ENCODE peak calls at places on chromosomes 5 and 9, in five cellular contexts. O, Y, I, H and Q are unnamed samples.

GRCh38 chr5:176388003-176388340 is 426 bp downstream of the NOP16 start:
- DNase-seq in Y (no peak), H (no peak), I (no peak), O (no peak), Q (peak)

GRCh38 chr5:88976914-88977313 is 93.9 kb upstream of the MEF2C start:
- DNase-seq in H (no peak), Y (no peak), O (no peak), I (no peak), Q (no peak)

GRCh38 chr5:44881266-44881665 is 72.5 kb downstream of the MRPS30 start:
- DNase-seq in H (no peak), O (no peak), I (no peak), Y (no peak), Q (no peak)

GRCh38 chr9:123031963-123032362 is 1.5 kb upstream of the GPR21 start:
- DNase-seq in Y (no peak), H (no peak), O (no peak), I (no peak), Q (no peak)

GRCh38 chr5:43193952-43194321 is 1.9 kb downstream of the NIM1K start:
- DNase-seq in Y (no peak), H (no peak), I (no peak), O (no peak), Q (no peak)

GRCh38 chr5:150513375-150514309 is 5.7 kb downstream of the NDST1 start:
- DNase-seq in H (no peak), O (no peak), I (no peak), Y (no peak), Q (peak)

GRCh38 chr9:112174965-112175795 is at the start of gene SUSD1:
- DNase-seq in H (no peak), I (no peak), Y (peak), O (no peak), Q (peak)

GRCh38 chr5:122371511-122372151 is 59.6 kb downstream of the SNCAIP start:
- DNase-seq in O (no peak), I (no peak), H (no peak), Y (no peak), Q (no peak)

GRCh38 chr5:109485030-109485429 is 75.3 kb upstream of the PJA2 start:
- DNase-seq in H (no peak), Y (no peak), O (no peak), I (no peak), Q (no peak)

GRCh38 chr5:2602451-2603045 is 148.9 kb downstream of the IRX2 start:
- DNase-seq in O (no peak), H (no peak), Y (no peak), I (no peak), Q (no peak)

GRCh38 chr5:126373621-126374416 is 49.4 kb upstream of the GRAMD2B start:
- DNase-seq in Y (no peak), H (no peak), O (no peak), I (no peak), Q (peak)

GRCh38 chr5:82183828-82184227 is 94.3 kb downstream of the RPS23 start:
- DNase-seq in I (peak), H (no peak), O (no peak), Y (no peak), Q (no peak)

GRCh38 chr5:157076558-157076957 is 17.6 kb upstream of the HAVCR1 start:
- DNase-seq in O (no peak), I (no peak), H (no peak), Y (no peak), Q (peak)

GRCh38 chr5:87002485-87002884 is 265.2 kb upstream of the RASA1 start:
- DNase-seq in Y (no peak), O (no peak), I (no peak), H (no peak), Q (no peak)

GRCh38 chr5:151345808-151346478 is 1.4 kb downstream of the SLC36A2 start:
- DNase-seq in I (no peak), H (no peak), O (no peak), Y (no peak), Q (no peak)

GRCh38 chr5:73768-74502 is 18.0 kb upstream of the PLEKHG4B start:
- DNase-seq in Y (no peak), H (no peak), O (no peak), I (no peak), Q (no peak)

GRCh38 chr5:96691503-96692303 is 29.5 kb downstream of the CAST start:
- DNase-seq in I (no peak), H (no peak), Y (no peak), O (no peak), Q (no peak)

GRCh38 chr5:74499236-74499635 is 141.3 kb downstream of the ENC1 start:
- DNase-seq in I (no peak), Y (no peak), O (no peak), H (no peak), Q (no peak)

GRCh38 chr5:43075319-43076293 is 35.5 kb upstream of the ANXA2R start:
- DNase-seq in Y (no peak), H (no peak), O (no peak), I (no peak), Q (no peak)